ENCODE peak calls at places on chromosomes 11 and 22, in five cellular contexts. O is A549, Y is H1, U is HepG2, D is K562. M is an unnamed sample.

GRCh38 chr22:47623740-47624103 is 861.3 kb downstream of the TBC1D22A start:
- DNase-seq in O (no peak), Y (no peak), U (no peak), D (peak; percentile 25), M (no peak)

GRCh38 chr11:117959438-117960149 is 26.6 kb upstream of the IL10RA start:
- DNase-seq in O (no peak), Y (no peak), U (no peak), D (no peak), M (no peak)

GRCh38 chr11:117076941-117077659 is 21.1 kb downstream of the SIK3 start:
- DNase-seq in O (no peak), Y (no peak), U (peak; percentile 96), D (no peak), M (no peak)

GRCh38 chr11:131165036-131165435 is 205.4 kb upstream of the NTM start:
- DNase-seq in O (no peak), Y (no peak), U (no peak), D (no peak), M (no peak)

GRCh38 chr11:2713069-2713468 is 13.3 kb upstream of the KCNQ1OT1 start:
- DNase-seq in O (no peak), Y (no peak), U (no peak), D (no peak), M (no peak)

GRCh38 chr22:48704335-48704734 is 1123.3 kb downstream of the BRD1 start:
- DNase-seq in O (no peak), Y (no peak), U (no peak), D (no peak), M (no peak)

GRCh38 chr11:118084247-118084646 is 2.5 kb downstream of the SMIM35 start:
- DNase-seq in O (no peak), Y (no peak), U (peak; percentile 32), D (no peak), M (no peak)

GRCh38 chr22:23478175-23478574 is 101.9 kb downstream of the IGLL1 start:
- DNase-seq in O (no peak), Y (no peak), U (no peak), D (peak; percentile 11), M (no peak)

GRCh38 chr11:29448246-29448877 is 568.5 kb downstream of the KCNA4 start:
- DNase-seq in O (peak; percentile 22), Y (no peak), U (no peak), D (peak; percentile 8), M (peak; percentile 54)

GRCh38 chr11:12430912-12431311 is 53.5 kb downstream of the PARVA start:
- DNase-seq in O (peak; percentile 29), Y (no peak), U (peak; percentile 16), D (no peak), M (peak; percentile 96)

GRCh38 chr11:45872513-45873356 is 12.7 kb upstream of the MAPK8IP1 start:
- DNase-seq in O (peak; percentile 71), Y (peak; percentile 73), U (peak; percentile 29), D (peak; percentile 76), M (peak; percentile 57)

GRCh38 chr11:82676483-82677094 is 57.1 kb downstream of the FAM181B start:
- DNase-seq in O (no peak), Y (no peak), U (peak; percentile 4), D (no peak), M (no peak)

GRCh38 chr22:21447694-21448402 is 19.3 kb upstream of the TMEM191C start:
- DNase-seq in O (peak; percentile 30), Y (no peak), U (no peak), D (peak; percentile 79), M (no peak)

GRCh38 chr11:30935861-30936260 is 349.7 kb upstream of the MPPED2 start:
- DNase-seq in O (no peak), Y (no peak), U (no peak), D (no peak), M (no peak)

GRCh38 chr22:22533863-22534262 is 13.8 kb upstream of the ZNF280A start:
- DNase-seq in O (no peak), Y (no peak), U (no peak), D (no peak), M (no peak)

GRCh38 chr22:29587938-29588699 is 7.2 kb upstream of the NIPSNAP1 start:
- DNase-seq in O (peak; percentile 54), Y (no peak), U (peak; percentile 41), D (no peak), M (peak; percentile 42)

GRCh38 chr22:22731374-22731676 is 86.9 kb downstream of the GGTLC2 start:
- DNase-seq in O (no peak), Y (no peak), U (no peak), D (no peak), M (no peak)

GRCh38 chr11:88508808-88509581 is 171.5 kb upstream of the CTSC start:
- DNase-seq in O (peak; percentile 10), Y (no peak), U (no peak), D (no peak), M (peak; percentile 57)

GRCh38 chr11:17991799-17992433 is 20.9 kb downstream of the SERGEF start:
- DNase-seq in O (peak; percentile 70), Y (no peak), U (peak; percentile 41), D (peak; percentile 61), M (peak; percentile 59)

GRCh38 chr22:43292633-43293025 is 50.5 kb downstream of the SCUBE1 start:
- DNase-seq in O (no peak), Y (no peak), U (no peak), D (no peak), M (no peak)

GRCh38 chr11:95398437-95399112 is 167.6 kb upstream of the SESN3 start:
- DNase-seq in O (peak; percentile 26), Y (no peak), U (no peak), D (no peak), M (no peak)

GRCh38 chr11:95520765-95521542 is 268.6 kb downstream of the FAM76B start:
- DNase-seq in O (peak; percentile 57), Y (no peak), U (no peak), D (no peak), M (no peak)

GRCh38 chr22:40215266-40215665 is 37.5 kb downstream of the TNRC6B start:
- DNase-seq in O (no peak), Y (no peak), U (no peak), D (no peak), M (peak; percentile 76)

GRCh38 chr11:65298131-65298535 is 16.5 kb upstream of the CDC42EP2 start:
- DNase-seq in O (no peak), Y (no peak), U (no peak), D (no peak), M (no peak)

DNA sequence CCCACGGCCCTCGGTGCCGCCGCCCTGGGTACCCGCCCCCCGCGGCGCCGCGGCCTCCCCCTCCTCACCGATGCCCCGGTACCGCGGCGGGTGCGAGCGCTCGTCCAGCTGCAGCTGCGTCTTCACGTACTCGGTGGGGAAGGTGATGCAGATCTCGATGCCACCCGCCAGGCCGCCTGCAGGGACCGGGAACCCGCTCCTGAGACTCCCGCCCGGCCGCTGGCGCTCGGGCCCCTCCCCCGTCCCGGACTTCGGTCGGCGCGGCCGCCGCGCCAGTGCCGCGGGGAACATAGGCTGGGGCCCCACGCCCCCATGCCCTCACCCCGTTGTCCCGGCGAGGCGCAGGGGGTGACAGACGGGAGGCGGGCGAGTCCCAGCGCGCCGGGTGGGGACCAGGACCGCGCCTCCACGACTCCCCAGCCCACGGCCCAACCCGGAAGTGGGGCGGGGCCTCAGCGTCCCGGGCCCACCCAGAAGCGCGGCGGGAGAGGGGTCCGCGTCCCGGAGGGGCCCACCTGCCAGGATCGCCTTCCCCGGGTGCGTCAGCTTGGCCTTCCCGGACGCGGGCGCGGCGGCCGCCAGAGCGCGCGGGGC is 374 bp downstream of the SLC25A1 start:
- DNase-seq in O (no peak), Y (no peak), U (peak; percentile 21), D (peak; percentile 98), M (peak; percentile 46)
- TF ChIP-seq JUN in O (peak; percentile 73), Y (no peak), U (no peak), D (peak; percentile 12), M (no peak)

GRCh38 chr22:25167082-25167481 is 32.6 kb upstream of the CRYBB3 start:
- DNase-seq in O (no peak), Y (no peak), U (no peak), D (no peak), M (no peak)

GRCh38 chr22:25166266-25167056 is 33.2 kb upstream of the CRYBB3 start:
- DNase-seq in O (no peak), Y (no peak), U (no peak), D (no peak), M (no peak)

GRCh38 chr22:25165785-25166184 is 33.9 kb upstream of the CRYBB3 start:
- DNase-seq in O (no peak), Y (no peak), U (no peak), D (no peak), M (no peak)

GRCh38 chr22:25169278-25170031 is 30.2 kb upstream of the CRYBB3 start:
- DNase-seq in O (no peak), Y (no peak), U (peak; percentile 82), D (no peak), M (no peak)

GRCh38 chr22:25167834-25168601 is 31.6 kb upstream of the CRYBB3 start:
- DNase-seq in O (peak; percentile 16), Y (no peak), U (peak; percentile 27), D (no peak), M (no peak)
- H3K27ac ChIP-seq in O (no peak overlapping the region), Y (no peak overlapping the region), U (peak overlapping the region; percentile 92), D (no peak overlapping the region), M (no peak overlapping the region)

GRCh38 chr22:44758970-44759365 is 6.6 kb downstream of the ARHGAP8 start:
- DNase-seq in O (no peak), Y (no peak), U (no peak), D (no peak), M (no peak)

GRCh38 chr22:44755956-44756361 is 3.6 kb downstream of the ARHGAP8 start:
- DNase-seq in O (no peak), Y (no peak), U (no peak), D (no peak), M (no peak)

GRCh38 chr22:44761025-44761424 is 8.7 kb downstream of the ARHGAP8 start:
- DNase-seq in O (no peak), Y (no peak), U (no peak), D (no peak), M (no peak)

GRCh38 chr22:44759430-44760310 is 7.3 kb downstream of the ARHGAP8 start:
- DNase-seq in O (no peak), Y (no peak), U (no peak), D (no peak), M (no peak)

DNA sequence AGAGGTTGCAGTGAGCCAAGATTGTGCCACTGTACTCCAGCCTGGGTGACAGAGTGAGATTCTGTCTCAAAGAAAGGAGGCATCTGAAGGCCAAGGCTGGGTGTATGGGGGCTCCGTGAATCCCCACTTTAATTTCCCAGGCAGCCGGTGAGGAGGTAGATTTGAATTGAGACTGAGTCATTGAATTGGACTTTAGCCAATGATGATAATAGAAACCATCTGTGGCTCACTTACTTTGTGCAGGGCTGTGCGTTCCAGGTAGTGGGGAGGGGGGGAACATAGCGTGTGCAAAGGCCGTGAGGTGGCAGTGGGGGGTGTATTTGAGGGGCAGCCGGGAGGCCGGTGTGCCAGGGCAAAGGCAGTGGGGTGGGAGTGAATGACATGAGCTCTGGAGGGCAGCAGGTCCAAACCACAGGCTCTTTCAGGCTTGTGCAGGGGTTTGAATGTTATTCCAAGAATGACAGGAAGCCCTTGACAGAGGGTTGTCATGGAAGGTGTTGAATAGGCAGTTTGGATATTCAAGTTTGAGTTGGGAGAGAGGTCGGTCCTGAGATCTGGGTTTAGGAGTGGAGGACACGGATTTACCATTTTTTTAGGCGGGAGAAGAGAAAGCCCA is 6.1 kb downstream of the ARHGAP8 start:
- DNase-seq in O (no peak), Y (no peak), U (no peak), D (no peak), M (no peak)
- TF ChIP-seq JUN in O (no peak), Y (no peak), U (no peak), D (no peak), M (no peak)

DNA sequence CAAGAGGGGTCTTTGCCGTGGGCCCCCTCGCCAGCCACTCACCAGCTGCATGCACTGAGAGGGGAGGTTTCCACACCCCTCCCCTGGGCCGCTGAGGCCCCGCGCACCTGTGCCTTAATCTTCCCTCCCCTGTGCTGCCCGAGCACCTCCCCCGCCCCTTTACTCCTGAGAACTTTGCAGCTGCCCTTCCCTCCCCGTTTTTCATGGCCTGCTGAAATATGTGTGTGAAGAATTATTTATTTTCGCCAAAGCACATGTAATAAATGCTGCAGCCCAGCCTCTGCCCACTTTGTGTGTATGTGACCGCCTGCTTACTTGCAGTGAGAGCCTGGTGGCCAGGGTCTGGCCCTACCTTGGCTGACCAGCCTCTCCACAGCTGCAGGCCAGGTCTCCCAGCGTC is 2.8 kb upstream of the CRACR2B start:
- DNase-seq in O (no peak), Y (no peak), U (no peak), D (no peak), M (no peak)
- H3K27ac ChIP-seq in O (peak overlapping the region; percentile 88), Y (no peak overlapping the region), U (no peak overlapping the region), D (no peak overlapping the region), M (no peak overlapping the region)